ENCODE peak calls at places on chromosomes 3 and 15, in eight cellular contexts. One of them, this sample, is unnamed.

GRCh38 chr3:172061724-172062184 is 22.4 kb downstream of the FNDC3B start:
- DNase-seq in GM12878: peak
- DNase-seq in astrocyte: no peak
- DNase-seq in left ventricle myocardium inferior: no peak
- DNase-seq in body of pancreas: no peak
- DNase-seq in endothelial cell of umbilical vein: peak
- DNase-seq in fibroblast of lung: peak
- DNase-seq in breast epithelium: no peak
- DNase-seq in this sample: no peak

GRCh38 chr3:64291345-64291744 is 66.1 kb upstream of the PRICKLE2 start:
- DNase-seq in breast epithelium: no peak
- DNase-seq in body of pancreas: peak
- DNase-seq in left ventricle myocardium inferior: no peak
- DNase-seq in fibroblast of lung: peak
- DNase-seq in GM12878: no peak
- DNase-seq in endothelial cell of umbilical vein: peak
- DNase-seq in astrocyte: peak
- DNase-seq in this sample: no peak

GRCh38 chr3:40070816-40071215 is 238.7 kb upstream of the EIF1B start:
- DNase-seq in fibroblast of lung: no peak
- DNase-seq in body of pancreas: no peak
- DNase-seq in astrocyte: no peak
- DNase-seq in endothelial cell of umbilical vein: no peak
- DNase-seq in GM12878: no peak
- DNase-seq in left ventricle myocardium inferior: no peak
- DNase-seq in breast epithelium: no peak
- DNase-seq in this sample: no peak

GRCh38 chr3:149077638-149078037 is 8.7 kb downstream of the HLTF start:
- DNase-seq in left ventricle myocardium inferior: no peak
- DNase-seq in breast epithelium: no peak
- DNase-seq in body of pancreas: no peak
- DNase-seq in GM12878: no peak
- DNase-seq in endothelial cell of umbilical vein: no peak
- DNase-seq in fibroblast of lung: peak
- DNase-seq in astrocyte: peak
- DNase-seq in this sample: no peak

GRCh38 chr3:37030573-37030972 is 37.3 kb downstream of the MLH1 start:
- DNase-seq in body of pancreas: no peak
- DNase-seq in left ventricle myocardium inferior: no peak
- DNase-seq in breast epithelium: no peak
- DNase-seq in astrocyte: no peak
- DNase-seq in endothelial cell of umbilical vein: peak
- DNase-seq in GM12878: no peak
- DNase-seq in fibroblast of lung: no peak
- DNase-seq in this sample: no peak

GRCh38 chr15:73921257-73921890 is 4.9 kb upstream of the LOXL1 start:
- DNase-seq in astrocyte: no peak
- DNase-seq in left ventricle myocardium inferior: peak
- DNase-seq in endothelial cell of umbilical vein: no peak
- DNase-seq in body of pancreas: no peak
- DNase-seq in breast epithelium: no peak
- DNase-seq in fibroblast of lung: no peak
- DNase-seq in GM12878: no peak
- DNase-seq in this sample: no peak

GRCh38 chr15:51336011-51336410 is 2.4 kb downstream of the CYP19A1 start:
- DNase-seq in breast epithelium: no peak
- DNase-seq in left ventricle myocardium inferior: peak
- DNase-seq in body of pancreas: no peak
- DNase-seq in endothelial cell of umbilical vein: no peak
- DNase-seq in GM12878: no peak
- DNase-seq in fibroblast of lung: peak
- DNase-seq in astrocyte: no peak
- DNase-seq in this sample: no peak

GRCh38 chr15:43293402-43293801 is 26.7 kb upstream of the TGM5 start:
- DNase-seq in breast epithelium: no peak
- DNase-seq in GM12878: no peak
- DNase-seq in left ventricle myocardium inferior: no peak
- DNase-seq in fibroblast of lung: no peak
- DNase-seq in astrocyte: no peak
- DNase-seq in endothelial cell of umbilical vein: no peak
- DNase-seq in body of pancreas: peak
- DNase-seq in this sample: no peak

GRCh38 chr3:71450162-71450561 is 133.4 kb downstream of the FOXP1 start:
- DNase-seq in left ventricle myocardium inferior: no peak
- DNase-seq in GM12878: no peak
- DNase-seq in body of pancreas: no peak
- DNase-seq in fibroblast of lung: no peak
- DNase-seq in breast epithelium: no peak
- DNase-seq in endothelial cell of umbilical vein: no peak
- DNase-seq in astrocyte: no peak
- DNase-seq in this sample: no peak

GRCh38 chr3:179840985-179841384 is 188.1 kb downstream of the USP13 start:
- DNase-seq in endothelial cell of umbilical vein: no peak
- DNase-seq in body of pancreas: peak
- DNase-seq in breast epithelium: no peak
- DNase-seq in left ventricle myocardium inferior: no peak
- DNase-seq in fibroblast of lung: peak
- DNase-seq in GM12878: no peak
- DNase-seq in astrocyte: peak
- DNase-seq in this sample: no peak

GRCh38 chr3:133620066-133620784 is 41.5 kb downstream of the TOPBP1 start:
- DNase-seq in left ventricle myocardium inferior: no peak
- DNase-seq in astrocyte: no peak
- DNase-seq in body of pancreas: no peak
- DNase-seq in fibroblast of lung: no peak
- DNase-seq in GM12878: peak
- DNase-seq in breast epithelium: no peak
- DNase-seq in endothelial cell of umbilical vein: no peak
- DNase-seq in this sample: no peak

GRCh38 chr3:15420871-15421270 is 6.5 kb downstream of the METTL6 start:
- DNase-seq in astrocyte: peak
- DNase-seq in GM12878: no peak
- DNase-seq in body of pancreas: no peak
- DNase-seq in left ventricle myocardium inferior: no peak
- DNase-seq in fibroblast of lung: peak
- DNase-seq in breast epithelium: no peak
- DNase-seq in endothelial cell of umbilical vein: peak
- DNase-seq in this sample: no peak

GRCh38 chr3:107987036-107987557 is 103.7 kb downstream of the CD47 start:
- DNase-seq in GM12878: no peak
- DNase-seq in left ventricle myocardium inferior: peak
- DNase-seq in breast epithelium: peak
- DNase-seq in fibroblast of lung: peak
- DNase-seq in body of pancreas: peak
- DNase-seq in endothelial cell of umbilical vein: peak
- DNase-seq in astrocyte: peak
- DNase-seq in this sample: no peak

GRCh38 chr15:26691249-26691648 is 81.6 kb downstream of the GABRB3 start:
- DNase-seq in astrocyte: no peak
- DNase-seq in body of pancreas: no peak
- DNase-seq in left ventricle myocardium inferior: no peak
- DNase-seq in fibroblast of lung: no peak
- DNase-seq in endothelial cell of umbilical vein: no peak
- DNase-seq in GM12878: no peak
- DNase-seq in breast epithelium: no peak
- DNase-seq in this sample: no peak

GRCh38 chr3:114509756-114510155 is 215.9 kb downstream of the TIGIT start:
- DNase-seq in breast epithelium: no peak
- DNase-seq in left ventricle myocardium inferior: no peak
- DNase-seq in astrocyte: no peak
- DNase-seq in body of pancreas: no peak
- DNase-seq in endothelial cell of umbilical vein: no peak
- DNase-seq in fibroblast of lung: no peak
- DNase-seq in GM12878: no peak
- DNase-seq in this sample: no peak

GRCh38 chr15:40329804-40330203 is 6.3 kb downstream of the INAFM2 start:
- DNase-seq in breast epithelium: no peak
- DNase-seq in fibroblast of lung: no peak
- DNase-seq in endothelial cell of umbilical vein: no peak
- DNase-seq in left ventricle myocardium inferior: no peak
- DNase-seq in GM12878: no peak
- DNase-seq in astrocyte: no peak
- DNase-seq in body of pancreas: no peak
- DNase-seq in this sample: no peak

GRCh38 chr3:128241741-128242140 is 88.5 kb downstream of the EEFSEC start:
- DNase-seq in fibroblast of lung: no peak
- DNase-seq in astrocyte: no peak
- DNase-seq in body of pancreas: no peak
- DNase-seq in endothelial cell of umbilical vein: no peak
- DNase-seq in breast epithelium: no peak
- DNase-seq in left ventricle myocardium inferior: no peak
- DNase-seq in GM12878: no peak
- DNase-seq in this sample: no peak

GRCh38 chr3:147410518-147411234 is 1.5 kb downstream of the ZIC1 start:
- DNase-seq in endothelial cell of umbilical vein: no peak
- DNase-seq in GM12878: no peak
- DNase-seq in fibroblast of lung: peak
- DNase-seq in breast epithelium: no peak
- DNase-seq in left ventricle myocardium inferior: no peak
- DNase-seq in astrocyte: peak
- DNase-seq in body of pancreas: no peak
- DNase-seq in this sample: no peak

DNA sequence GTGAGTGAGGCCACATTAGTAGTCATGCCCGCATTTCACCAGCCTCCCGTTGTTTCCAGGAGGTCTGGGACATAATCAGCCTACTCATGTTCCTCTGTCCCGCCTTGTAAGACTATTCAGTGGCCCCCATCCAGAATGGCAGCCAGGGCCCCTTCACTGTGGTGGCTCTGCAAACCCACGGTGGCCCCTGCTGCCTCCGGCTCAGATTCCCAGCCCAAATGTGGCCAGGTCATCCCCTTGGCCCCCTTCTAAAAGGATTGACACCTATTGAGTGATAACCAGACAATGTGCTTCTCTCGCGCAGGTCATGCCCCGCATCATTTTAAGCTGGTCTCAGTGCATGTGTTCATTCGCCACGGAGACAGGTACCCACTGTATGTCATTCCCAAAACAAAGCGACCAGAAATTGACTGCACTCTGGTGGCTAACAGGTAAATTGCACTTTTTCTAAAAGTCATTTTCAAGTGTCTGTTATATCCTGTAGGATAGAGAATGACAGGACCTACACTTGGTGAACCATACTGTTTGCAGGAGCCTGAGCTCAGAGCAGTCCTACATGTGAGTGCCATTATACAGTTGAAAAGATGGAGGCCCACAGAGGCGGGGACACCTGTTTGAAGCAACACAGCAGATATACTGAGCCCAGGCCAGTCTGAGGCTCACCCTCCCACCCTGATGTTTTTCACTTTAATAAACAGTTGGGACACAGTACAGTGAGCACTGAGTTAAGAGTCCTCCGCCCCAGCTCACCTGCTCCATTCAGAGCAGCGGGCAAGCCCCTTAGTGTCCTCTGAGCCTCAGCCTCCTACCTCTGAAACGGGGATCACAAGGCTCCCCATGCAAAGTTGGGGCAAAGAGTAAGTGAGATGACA is 47.7 kb downstream of the PXYLP1 start:
- DNase-seq in GM12878: no peak
- DNase-seq in astrocyte: peak
- DNase-seq in endothelial cell of umbilical vein: no peak
- DNase-seq in left ventricle myocardium inferior: no peak
- DNase-seq in body of pancreas: no peak
- DNase-seq in fibroblast of lung: peak
- DNase-seq in breast epithelium: peak
- DNase-seq in this sample: no peak
- H3K27ac ChIP-seq in GM12878: no peak
- H3K27ac ChIP-seq in astrocyte: peak
- H3K27ac ChIP-seq in endothelial cell of umbilical vein: no peak
- H3K27ac ChIP-seq in left ventricle myocardium inferior: no peak
- H3K27ac ChIP-seq in body of pancreas: no peak
- H3K27ac ChIP-seq in fibroblast of lung: no peak
- H3K27ac ChIP-seq in breast epithelium: peak
- H3K27ac ChIP-seq in this sample: no peak

GRCh38 chr3:104461431-104461830 is 905.3 kb upstream of the ALCAM start:
- DNase-seq in body of pancreas: no peak
- DNase-seq in endothelial cell of umbilical vein: no peak
- DNase-seq in GM12878: no peak
- DNase-seq in left ventricle myocardium inferior: no peak
- DNase-seq in breast epithelium: no peak
- DNase-seq in fibroblast of lung: peak
- DNase-seq in astrocyte: no peak
- DNase-seq in this sample: no peak

GRCh38 chr3:104458657-104459056 is 908.1 kb upstream of the ALCAM start:
- DNase-seq in endothelial cell of umbilical vein: no peak
- DNase-seq in astrocyte: no peak
- DNase-seq in GM12878: no peak
- DNase-seq in body of pancreas: no peak
- DNase-seq in left ventricle myocardium inferior: no peak
- DNase-seq in fibroblast of lung: no peak
- DNase-seq in breast epithelium: no peak
- DNase-seq in this sample: no peak

GRCh38 chr3:104460477-104461406 is 906.0 kb upstream of the ALCAM start:
- DNase-seq in astrocyte: peak
- DNase-seq in left ventricle myocardium inferior: no peak
- DNase-seq in body of pancreas: no peak
- DNase-seq in endothelial cell of umbilical vein: peak
- DNase-seq in breast epithelium: no peak
- DNase-seq in GM12878: peak
- DNase-seq in fibroblast of lung: peak
- DNase-seq in this sample: no peak
- TF ChIP-seq CTCF in astrocyte: peak
- TF ChIP-seq CTCF in left ventricle myocardium inferior: peak
- TF ChIP-seq CTCF in body of pancreas: no peak
- TF ChIP-seq CTCF in endothelial cell of umbilical vein: no peak
- TF ChIP-seq CTCF in breast epithelium: no peak
- TF ChIP-seq CTCF in GM12878: no peak
- TF ChIP-seq CTCF in fibroblast of lung: peak
- TF ChIP-seq CTCF in this sample: peak

GRCh38 chr3:197317250-197317963 is 19.0 kb upstream of the DLG1 start:
- DNase-seq in fibroblast of lung: peak
- DNase-seq in body of pancreas: no peak
- DNase-seq in astrocyte: peak
- DNase-seq in left ventricle myocardium inferior: no peak
- DNase-seq in GM12878: no peak
- DNase-seq in breast epithelium: peak
- DNase-seq in endothelial cell of umbilical vein: no peak
- DNase-seq in this sample: no peak
- H3K27ac ChIP-seq in fibroblast of lung: no peak
- H3K27ac ChIP-seq in body of pancreas: no peak
- H3K27ac ChIP-seq in astrocyte: peak
- H3K27ac ChIP-seq in left ventricle myocardium inferior: no peak
- H3K27ac ChIP-seq in GM12878: no peak
- H3K27ac ChIP-seq in breast epithelium: peak
- H3K27ac ChIP-seq in endothelial cell of umbilical vein: no peak
- H3K27ac ChIP-seq in this sample: no peak

DNA sequence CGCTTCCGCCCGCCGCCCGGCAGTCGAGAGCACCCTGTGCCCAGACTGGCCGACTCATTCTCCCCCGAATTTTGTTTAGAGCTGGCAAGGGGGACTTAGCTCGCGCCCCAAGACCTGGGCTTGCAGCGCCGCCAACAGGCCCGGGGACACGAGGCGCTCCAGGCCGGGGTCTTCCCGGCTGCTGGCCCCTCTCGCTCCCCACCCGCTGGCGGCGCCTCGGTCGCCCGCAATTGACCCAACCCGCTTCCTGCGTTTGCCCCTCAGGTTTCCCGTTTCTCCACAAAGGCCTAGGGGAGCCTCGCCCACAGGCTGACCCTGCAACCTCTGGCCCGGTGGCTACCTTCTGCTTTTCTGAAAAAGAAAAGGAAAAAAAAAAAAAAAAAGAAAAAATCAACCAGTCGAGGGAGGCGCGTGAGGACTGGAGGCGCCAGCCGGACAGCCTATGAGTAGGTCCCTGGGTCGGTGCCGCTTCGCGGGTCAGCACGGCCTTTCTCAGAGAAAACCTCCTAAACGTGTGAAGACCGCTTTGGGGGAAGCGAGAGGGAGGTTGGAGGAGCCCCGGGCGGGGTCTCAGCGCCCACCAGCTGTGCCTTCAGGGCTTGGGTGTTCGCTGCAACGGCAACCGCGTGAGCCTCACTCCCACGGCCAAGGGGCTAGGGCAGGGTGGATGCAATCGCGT is 7.2 kb downstream of the FOXL2 start:
- DNase-seq in breast epithelium: no peak
- DNase-seq in endothelial cell of umbilical vein: no peak
- DNase-seq in body of pancreas: no peak
- DNase-seq in astrocyte: no peak
- DNase-seq in left ventricle myocardium inferior: no peak
- DNase-seq in fibroblast of lung: no peak
- DNase-seq in GM12878: no peak
- DNase-seq in this sample: no peak
- TF ChIP-seq CTCF in breast epithelium: no peak
- TF ChIP-seq CTCF in endothelial cell of umbilical vein: no peak
- TF ChIP-seq CTCF in body of pancreas: no peak
- TF ChIP-seq CTCF in astrocyte: no peak
- TF ChIP-seq CTCF in left ventricle myocardium inferior: no peak
- TF ChIP-seq CTCF in fibroblast of lung: no peak
- TF ChIP-seq CTCF in GM12878: no peak
- TF ChIP-seq CTCF in this sample: no peak